ENCODE peak calls at places on chromosomes 1 and 21, in nine cellular contexts. P is activated T-helper 1 cell treated with Interleukin-2 at 50 U/mL for 16 hours, R is NCI-H1930, V is sigmoid colon, G is NCI-H1436 treated with DMSO at 0.1 percent for 48 hours, S is NCI-H2029 treated with DMSO at 0.1 percent for 48 hours, T is H7, I is 8988T, F is LoVo. H is an unnamed sample.

GRCh38 chr1:9542425-9542824 is 3.2 kb downstream of the SLC25A33 start:
- DNase-seq in G (no peak), R (no peak), F (no peak), S (no peak), P (no peak), T (no peak), V (peak; percentile 76), I (no peak), H (no peak)

GRCh38 chr21:42308914-42309752 is 6.1 kb downstream of the TFF3 start:
- DNase-seq in S (no peak), F (no peak), V (peak; percentile 14), I (no peak), P (no peak), R (no peak), T (peak; percentile 31), G (no peak), H (no peak)

GRCh38 chr1:41677586-41677985 is 193.1 kb upstream of the EDN2 start:
- DNase-seq in F (no peak), S (no peak), I (no peak), G (no peak), P (no peak), T (no peak), R (no peak), V (no peak), H (no peak)

GRCh38 chr1:113938192-113938591 is 9.1 kb downstream of the HIPK1 start:
- DNase-seq in S (no peak), V (no peak), P (no peak), T (no peak), G (no peak), R (no peak), I (no peak), F (no peak), H (no peak)

GRCh38 chr1:44855742-44856141 is 12.7 kb upstream of the PTCH2 start:
- DNase-seq in F (no peak), I (no peak), G (no peak), V (no peak), P (no peak), T (no peak), R (no peak), S (no peak), H (no peak)

GRCh38 chr21:43775795-43776430 is at the start of gene CSTB:
- DNase-seq in V (peak; percentile 90), F (peak; percentile 85), R (peak; percentile 86), P (peak; percentile 77), G (no peak), T (peak; percentile 96), S (no peak), I (peak; percentile 66), H (peak; percentile 81)

GRCh38 chr1:101526813-101527212 is 290.0 kb downstream of the S1PR1 start:
- DNase-seq in S (no peak), I (no peak), G (no peak), T (no peak), R (no peak), P (no peak), F (no peak), V (no peak), H (no peak)

GRCh38 chr21:26087223-26087918 is 83.2 kb downstream of the APP start:
- DNase-seq in R (no peak), V (no peak), G (no peak), F (no peak), T (no peak), P (no peak), I (no peak), S (no peak), H (no peak)

GRCh38 chr1:41891403-41891896 is 27.3 kb downstream of the HIVEP3 start:
- DNase-seq in P (peak; percentile 36), I (no peak), T (peak; percentile 43), V (no peak), S (peak; percentile 100), G (no peak), R (no peak), F (peak; percentile 38), H (peak; percentile 44)

GRCh38 chr1:223683586-223684487 is 18.3 kb upstream of the CAPN8 start:
- DNase-seq in F (peak; percentile 70), S (peak; percentile 65), P (peak; percentile 6), R (peak; percentile 25), G (peak; percentile 70), I (no peak), V (no peak), T (peak; percentile 64), H (peak; percentile 18)

GRCh38 chr1:23930861-23931471 is 17.8 kb upstream of the CNR2 start:
- DNase-seq in S (no peak), I (no peak), V (no peak), G (no peak), F (no peak), T (no peak), R (no peak), P (no peak), H (no peak)

GRCh38 chr1:31760901-31761470 is 3.2 kb downstream of the ADGRB2 start:
- DNase-seq in T (peak; percentile 96), P (peak; percentile 54), G (no peak), V (peak; percentile 89), R (peak; percentile 13), S (no peak), F (no peak), I (no peak), H (peak; percentile 66)

GRCh38 chr1:201756411-201756810 is 72.5 kb upstream of the IPO9 start:
- DNase-seq in R (no peak), G (no peak), P (no peak), V (no peak), T (no peak), S (no peak), F (no peak), I (no peak), H (no peak)

GRCh38 chr1:176816232-176816631 is 348.3 kb downstream of the ASTN1 start:
- DNase-seq in P (no peak), F (no peak), R (no peak), I (no peak), V (no peak), G (no peak), T (no peak), S (no peak), H (no peak)

GRCh38 chr1:198494658-198495103 is 45.8 kb downstream of the ATP6V1G3 start:
- DNase-seq in S (no peak), R (no peak), V (no peak), T (no peak), G (no peak), I (no peak), F (no peak), P (no peak), H (no peak)

GRCh38 chr1:206680279-206680678 is 4.4 kb upstream of the MAPKAPK2 start:
- DNase-seq in G (no peak), I (no peak), F (no peak), P (no peak), S (no peak), V (peak; percentile 47), T (no peak), R (no peak), H (no peak)

GRCh38 chr1:106986603-106987002 is 69.9 kb upstream of the PRMT6 start:
- DNase-seq in V (no peak), G (no peak), P (no peak), I (no peak), S (no peak), T (peak; percentile 7), F (no peak), R (no peak), H (no peak)

GRCh38 chr1:95229706-95230105 is 4.3 kb upstream of the RWDD3 start:
- DNase-seq in G (no peak), R (no peak), V (no peak), S (no peak), P (no peak), F (no peak), I (no peak), T (no peak), H (no peak)

GRCh38 chr1:84973493-84974334 is 23.2 kb downstream of the MCOLN2 start:
- DNase-seq in P (no peak), I (no peak), S (no peak), R (no peak), T (no peak), F (no peak), G (no peak), V (no peak), H (no peak)

GRCh38 chr1:230857822-230858221 is 10.5 kb downstream of the C1orf198 start:
- DNase-seq in T (no peak), I (no peak), V (no peak), G (no peak), S (no peak), F (no peak), R (no peak), P (no peak), H (no peak)

GRCh38 chr1:206816390-206817287 is 44.3 kb upstream of the IL10 start:
- DNase-seq in R (no peak), F (no peak), I (no peak), T (no peak), P (no peak), G (no peak), V (no peak), S (no peak), H (no peak)

GRCh38 chr1:58768971-58769808 is 14.7 kb downstream of the JUN start:
- DNase-seq in G (no peak), S (peak; percentile 73), T (peak; percentile 69), I (no peak), R (no peak), V (peak; percentile 89), F (peak; percentile 55), P (no peak), H (no peak)

GRCh38 chr1:64183985-64184440 is 19.4 kb upstream of the UBE2U start:
- DNase-seq in V (no peak), P (no peak), R (no peak), I (no peak), F (no peak), S (peak; percentile 89), G (no peak), T (no peak), H (no peak)

GRCh38 chr1:22689505-22689904 is 21.1 kb upstream of the EPHB2 start:
- DNase-seq in I (peak; percentile 76), T (no peak), R (no peak), F (peak; percentile 73), P (no peak), G (no peak), V (peak; percentile 75), S (peak; percentile 78), H (no peak)

GRCh38 chr21:45081636-45082035 is 7.3 kb downstream of the ADARB1 start:
- DNase-seq in T (no peak), P (no peak), S (no peak), V (peak; percentile 59), I (no peak), F (no peak), G (no peak), R (no peak), H (no peak)

GRCh38 chr1:12230549-12231275 is 882 bp downstream of the VPS13D start:
- DNase-seq in P (no peak), I (peak; percentile 23), G (no peak), S (no peak), F (no peak), V (peak; percentile 73), R (no peak), T (peak; percentile 81), H (no peak)

GRCh38 chr1:94522304-94522703 is 19.3 kb downstream of the F3 start:
- DNase-seq in T (no peak), R (no peak), F (no peak), S (peak; percentile 6), I (no peak), V (no peak), P (no peak), G (no peak), H (no peak)

GRCh38 chr1:152869808-152870419 is 8.2 kb upstream of the SMCP start:
- DNase-seq in R (peak; percentile 8), T (peak; percentile 73), V (peak; percentile 63), P (peak; percentile 6), G (no peak), I (peak; percentile 40), S (peak; percentile 28), F (peak; percentile 77), H (peak; percentile 14)

GRCh38 chr1:178651742-178652141 is 73.3 kb upstream of the RALGPS2 start:
- DNase-seq in T (no peak), P (no peak), F (no peak), G (no peak), S (no peak), R (no peak), I (no peak), V (no peak), H (no peak)

GRCh38 chr1:27570383-27570755 is 33.6 kb downstream of the AHDC1 start:
- DNase-seq in T (no peak), F (no peak), R (no peak), V (peak; percentile 76), G (no peak), I (no peak), S (no peak), P (no peak), H (no peak)

GRCh38 chr1:76425843-76426145 is 351.2 kb downstream of the ST6GALNAC3 start:
- DNase-seq in P (no peak), G (no peak), F (peak; percentile 11), R (no peak), I (no peak), T (no peak), V (no peak), S (no peak), H (no peak)

H was measured in T follicular helper cell.